ENCODE peak calls at places on chromosomes 11 and 22, in five cellular contexts. R is left lung, W is lower lobe of right lung, H is stomach, X is RWPE1. K is an unnamed sample.

GRCh38 chr22:39738746-39739145 is 154.8 kb downstream of the ENTHD1 start:
- DNase-seq in X (peak), R (no peak), H (no peak), W (no peak), K (no peak)

GRCh38 chr11:3197044-3197715 is 21.4 kb downstream of the MRGPRG start:
- DNase-seq in X (no peak), H (peak), R (peak), W (no peak), K (no peak)

GRCh38 chr11:96307748-96308133 is 35.3 kb downstream of the MAML2 start:
- DNase-seq in R (no peak), W (no peak), H (no peak), X (peak), K (no peak)

GRCh38 chr11:2558861-2559526 is 114.2 kb downstream of the KCNQ1 start:
- DNase-seq in X (no peak), W (peak), R (no peak), H (no peak), K (no peak)

GRCh38 chr11:27995082-27995481 is 112.9 kb downstream of the KIF18A start:
- DNase-seq in H (no peak), W (no peak), X (peak), R (no peak), K (no peak)

GRCh38 chr11:47270331-47271271 is 668 bp downstream of the MADD start:
- DNase-seq in H (no peak), X (peak), R (no peak), W (peak), K (no peak)

GRCh38 chr22:23070418-23071162 is at the start of gene GNAZ:
- DNase-seq in W (peak), R (peak), H (no peak), X (no peak), K (peak)

GRCh38 chr11:16412525-16413194 is 56.3 kb upstream of the SOX6 start:
- DNase-seq in W (no peak), R (no peak), X (no peak), H (no peak), K (no peak)

GRCh38 chr11:117985953-117986887 is at the start of gene IL10RA:
- DNase-seq in R (peak), W (peak), H (peak), X (peak), K (peak)

GRCh38 chr22:22696104-22696503 is 51.7 kb downstream of the GGTLC2 start:
- DNase-seq in W (no peak), X (no peak), R (no peak), H (no peak), K (no peak)

GRCh38 chr11:27254744-27255446 is 108.1 kb downstream of the CCDC34 start:
- DNase-seq in X (no peak), R (no peak), W (no peak), H (no peak), K (no peak)

GRCh38 chr11:10623797-10624761 is 55.6 kb upstream of the LYVE1 start:
- DNase-seq in W (peak), R (peak), X (peak), H (no peak), K (no peak)
- TF ChIP-seq CTCF in W (peak), R (peak), X (no peak), H (no peak), K (no peak)

DNA sequence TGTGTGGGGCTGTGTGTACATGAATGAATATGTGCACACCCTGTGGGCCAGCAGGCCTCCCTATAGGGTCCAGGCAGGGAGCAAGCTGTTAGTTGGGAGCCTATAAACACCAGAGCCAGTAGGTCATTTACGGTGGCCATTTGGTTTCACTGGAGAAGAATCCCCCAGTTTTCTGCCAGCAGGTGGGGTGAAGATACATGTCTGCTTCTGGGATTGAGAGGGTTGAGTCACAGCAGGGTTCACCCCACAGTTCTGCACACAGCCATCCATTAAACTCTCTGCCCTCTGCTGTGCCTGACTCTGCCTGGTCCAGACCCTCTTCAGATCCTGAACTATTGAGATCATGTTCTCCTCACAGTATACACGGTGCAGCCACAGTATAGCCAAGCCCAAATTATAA is 34.9 kb downstream of the BARX2 start:
- DNase-seq in H (no peak), X (no peak), W (no peak), R (no peak), K (no peak)
- TF ChIP-seq CTCF in H (no peak), X (no peak), W (no peak), R (no peak), K (no peak)

DNA sequence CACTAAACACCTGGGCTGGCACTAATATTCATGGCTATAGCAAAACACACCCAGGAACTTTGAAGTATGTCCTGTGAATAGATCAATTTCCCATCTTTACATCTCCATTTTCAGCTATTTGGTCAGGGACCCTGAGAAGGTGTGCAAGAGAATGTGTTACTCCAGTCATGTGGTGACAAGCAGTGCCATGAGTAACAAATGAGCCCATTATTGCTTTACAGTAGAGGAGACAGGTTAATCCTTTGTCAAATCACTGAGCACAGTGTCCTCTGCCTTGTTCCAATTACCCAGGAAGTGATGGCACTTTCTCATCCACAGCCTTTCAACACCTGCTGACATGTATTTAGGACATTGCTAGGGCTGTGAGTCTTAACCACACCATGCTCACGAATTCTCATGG is 664.8 kb upstream of the API5 start:
- DNase-seq in H (no peak), X (no peak), R (no peak), W (no peak), K (no peak)
- TF ChIP-seq CTCF in H (no peak), X (no peak), R (no peak), W (no peak), K (no peak)

DNA sequence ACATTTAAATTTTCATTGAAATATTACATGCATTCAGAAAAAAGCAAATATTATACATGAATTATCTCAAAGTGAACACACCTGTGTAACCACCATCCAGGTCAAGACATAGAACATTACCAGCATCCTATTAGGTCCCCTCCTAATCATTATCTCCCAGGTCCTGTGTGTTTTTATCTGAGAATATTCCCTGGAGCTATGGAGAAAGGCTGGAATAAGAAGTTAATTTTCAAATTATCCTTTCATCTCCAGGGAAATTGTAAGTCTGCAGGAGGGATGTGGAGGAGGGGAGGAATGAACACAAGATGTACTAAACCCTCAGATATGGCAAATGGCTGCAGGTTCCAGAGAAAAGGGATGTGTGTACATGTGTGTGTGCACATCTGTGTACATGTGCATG is 25.3 kb upstream of the NAV2 start:
- DNase-seq in X (no peak), H (no peak), R (no peak), W (no peak), K (no peak)
- TF ChIP-seq CTCF in X (no peak), H (no peak), R (no peak), W (no peak), K (no peak)

DNA sequence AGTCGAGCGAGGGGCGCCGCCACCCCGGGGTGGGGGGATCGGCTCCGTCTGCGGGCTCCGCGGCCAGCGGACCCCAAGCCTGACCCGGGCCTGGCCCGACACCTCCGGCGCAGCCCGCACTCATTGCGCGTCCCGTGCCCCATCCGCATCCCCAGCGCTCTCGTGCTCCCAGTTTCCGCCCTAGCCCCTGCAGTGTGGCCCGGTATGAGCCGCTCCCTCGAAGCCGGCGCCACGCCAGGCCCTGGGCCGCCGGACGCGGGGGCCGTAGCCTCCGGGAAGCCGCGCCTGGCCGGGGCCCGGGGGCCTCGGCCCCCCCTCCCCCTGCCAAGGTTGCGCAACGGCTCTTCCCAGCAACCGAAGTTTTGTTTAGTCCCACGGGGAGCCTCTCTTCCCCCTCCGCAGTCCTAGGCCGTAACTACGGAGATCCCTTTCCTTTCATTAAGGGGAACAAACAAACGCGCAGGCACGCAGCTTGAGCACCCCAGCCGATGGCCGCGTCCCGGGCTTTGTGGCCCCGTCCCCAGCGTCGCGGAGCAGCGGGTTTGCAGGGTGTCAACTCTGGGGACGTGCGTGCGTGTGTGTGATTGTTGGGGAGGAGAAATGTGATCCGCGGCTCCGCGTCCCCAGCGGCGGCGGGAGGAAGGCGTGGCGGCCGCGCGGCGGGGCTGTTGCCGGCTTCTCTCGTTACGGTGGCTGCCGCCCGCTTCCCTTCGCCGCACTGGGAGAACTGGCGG is 883 bp downstream of the HIPK3 start:
- DNase-seq in R (peak), W (peak), H (peak), X (peak), K (peak)
- TF ChIP-seq CTCF in R (peak), W (peak), H (peak), X (no peak), K (no peak)

DNA sequence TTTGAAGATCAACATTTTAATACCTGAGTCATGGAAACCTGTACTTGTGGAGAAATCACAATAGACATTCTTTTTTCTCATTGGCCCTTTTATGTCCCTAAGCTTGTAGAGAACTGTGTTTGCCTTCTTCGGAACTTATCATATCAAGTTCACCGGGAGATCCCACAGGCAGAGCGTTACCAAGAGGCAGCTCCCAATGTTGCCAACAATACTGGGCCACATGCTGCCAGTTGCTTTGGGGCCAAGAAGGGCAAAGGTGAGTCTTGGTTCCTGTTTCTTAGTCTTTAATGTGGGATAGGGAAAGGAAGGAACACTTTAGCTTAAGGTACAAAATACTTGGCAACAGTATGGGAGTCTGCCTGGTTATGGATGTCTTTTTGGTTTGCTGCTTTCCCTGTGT is 44.2 kb downstream of the CTNND1 start:
- DNase-seq in W (no peak), H (no peak), X (no peak), R (no peak), K (no peak)
- TF ChIP-seq CTCF in W (no peak), H (no peak), X (no peak), R (no peak), K (no peak)

GRCh38 chr11:122226810-122227379 is 110.9 kb upstream of the BLID start:
- DNase-seq in W (no peak), X (no peak), R (no peak), H (no peak), K (no peak)

GRCh38 chr11:122232985-122233384 is 117.0 kb upstream of the BLID start:
- DNase-seq in W (no peak), H (no peak), X (no peak), R (no peak), K (no peak)

GRCh38 chr11:122230387-122230760 is 114.4 kb upstream of the BLID start:
- DNase-seq in W (no peak), H (no peak), R (no peak), X (no peak), K (no peak)

GRCh38 chr11:122229611-122230386 is 113.8 kb upstream of the BLID start:
- DNase-seq in H (no peak), W (no peak), X (no peak), R (peak), K (no peak)

GRCh38 chr11:122229078-122229477 is 113.1 kb upstream of the BLID start:
- DNase-seq in X (no peak), W (no peak), H (no peak), R (no peak), K (no peak)
- TF ChIP-seq CTCF in X (no peak), W (no peak), H (no peak), R (no peak), K (no peak)

DNA sequence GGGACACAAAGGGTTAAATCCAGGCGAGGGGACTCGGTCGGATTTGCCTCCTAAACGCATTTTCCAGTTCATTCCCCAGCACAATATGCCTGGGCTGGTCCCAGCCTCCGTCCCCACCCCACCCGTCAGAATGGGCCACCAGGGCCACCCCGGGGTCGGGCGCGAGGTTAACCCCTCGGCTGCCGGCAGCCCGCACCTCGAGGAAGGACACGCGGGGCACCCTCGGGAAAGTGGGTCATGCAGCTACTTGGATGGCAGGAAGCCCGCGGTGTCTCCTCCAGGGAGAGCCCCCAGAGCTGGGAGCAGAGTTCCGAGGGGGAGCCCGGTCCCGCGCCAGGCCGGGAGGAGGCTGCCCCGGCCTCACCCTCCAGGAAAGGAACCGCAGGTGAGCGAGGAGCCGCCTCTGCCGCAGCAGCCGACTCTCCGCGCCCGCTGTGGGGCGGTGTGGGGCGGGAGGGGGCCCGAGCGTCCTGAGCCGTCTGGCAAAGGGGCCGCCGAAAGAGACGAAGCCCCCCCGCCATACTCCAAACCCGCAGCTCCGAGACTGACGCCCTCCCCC is 1.4 kb downstream of the NECTIN1 start:
- DNase-seq in X (no peak), W (peak), H (peak), R (peak), K (peak)
- TF ChIP-seq CTCF in X (peak), W (peak), H (no peak), R (no peak), K (no peak)

GRCh38 chr11:41379084-41379483 is 80.4 kb downstream of the LRRC4C start:
- DNase-seq in W (no peak), X (no peak), H (no peak), R (no peak), K (no peak)
- TF ChIP-seq CTCF in W (no peak), X (no peak), H (no peak), R (no peak), K (no peak)